ENCODE peak calls at places on chromosomes 6 and 20, in nine cellular contexts. M, E, J, F, N, O, R, Q and K are unnamed samples.

GRCh38 chr6:134564705-134565104 is 246.8 kb upstream of the SGK1 start:
- DNase-seq in R (no peak), Q (no peak), F (no peak), M (no peak), O (no peak), N (no peak), J (no peak), E (no peak), K (no peak)

GRCh38 chr6:126094411-126094810 is 108.1 kb downstream of the TRMT11 start:
- DNase-seq in Q (no peak), O (no peak), R (no peak), M (no peak), F (no peak), J (no peak), E (no peak), N (no peak), K (no peak)

GRCh38 chr6:139988702-139989101 is 614.3 kb upstream of the CITED2 start:
- DNase-seq in E (no peak), J (no peak), F (no peak), Q (no peak), R (no peak), M (no peak), N (no peak), O (no peak), K (no peak)

GRCh38 chr6:31011153-31011552 is 879 bp downstream of the MUC22 start:
- DNase-seq in Q (no peak), E (no peak), R (no peak), N (no peak), M (no peak), F (no peak), O (peak), J (no peak), K (no peak)

GRCh38 chr20:48880936-48881657 is 40.4 kb upstream of the ARFGEF2 start:
- DNase-seq in O (no peak), M (no peak), F (no peak), J (no peak), N (no peak), Q (no peak), R (no peak), E (peak), K (no peak)

GRCh38 chr20:35743693-35744491 is 1.8 kb upstream of the RBM39 start:
- DNase-seq in Q (no peak), J (no peak), R (no peak), N (no peak), M (no peak), E (no peak), O (no peak), F (peak), K (no peak)

GRCh38 chr6:97674802-97675201 is 391.8 kb upstream of the MMS22L start:
- DNase-seq in O (no peak), E (peak), F (no peak), J (no peak), N (no peak), R (no peak), Q (no peak), M (no peak), K (no peak)

GRCh38 chr6:113414511-113414910 is 442.6 kb upstream of the MARCKS start:
- DNase-seq in F (no peak), N (no peak), R (no peak), M (peak), Q (peak), J (peak), O (peak), E (peak), K (no peak)

GRCh38 chr6:148345578-148345977 is 2.9 kb downstream of the SASH1 start:
- DNase-seq in E (no peak), F (no peak), Q (no peak), N (no peak), J (no peak), M (no peak), R (no peak), O (no peak), K (no peak)

GRCh38 chr20:45934046-45934586 is 367 bp upstream of the PCIF1 start:
- DNase-seq in M (no peak), E (peak), Q (peak), J (no peak), R (no peak), O (peak), N (no peak), F (peak), K (no peak)

GRCh38 chr6:31871068-31871659 is 7.6 kb downstream of the SLC44A4 start:
- DNase-seq in R (no peak), Q (no peak), N (no peak), M (peak), J (no peak), E (peak), O (no peak), F (no peak), K (no peak)

GRCh38 chr6:28606424-28607391 is 81.0 kb downstream of the GPX5 start:
- DNase-seq in E (peak), J (peak), N (peak), F (no peak), Q (peak), M (peak), O (peak), R (no peak), K (no peak)

GRCh38 chr20:35839891-35840290 is 68.1 kb downstream of the PHF20 start:
- DNase-seq in Q (no peak), N (no peak), J (no peak), M (no peak), F (no peak), R (no peak), O (no peak), E (no peak), K (no peak)

GRCh38 chr6:18072841-18073240 is 49.6 kb downstream of the NHLRC1 start:
- DNase-seq in N (no peak), O (no peak), Q (no peak), R (no peak), M (no peak), J (no peak), F (no peak), E (no peak), K (no peak)

DNA sequence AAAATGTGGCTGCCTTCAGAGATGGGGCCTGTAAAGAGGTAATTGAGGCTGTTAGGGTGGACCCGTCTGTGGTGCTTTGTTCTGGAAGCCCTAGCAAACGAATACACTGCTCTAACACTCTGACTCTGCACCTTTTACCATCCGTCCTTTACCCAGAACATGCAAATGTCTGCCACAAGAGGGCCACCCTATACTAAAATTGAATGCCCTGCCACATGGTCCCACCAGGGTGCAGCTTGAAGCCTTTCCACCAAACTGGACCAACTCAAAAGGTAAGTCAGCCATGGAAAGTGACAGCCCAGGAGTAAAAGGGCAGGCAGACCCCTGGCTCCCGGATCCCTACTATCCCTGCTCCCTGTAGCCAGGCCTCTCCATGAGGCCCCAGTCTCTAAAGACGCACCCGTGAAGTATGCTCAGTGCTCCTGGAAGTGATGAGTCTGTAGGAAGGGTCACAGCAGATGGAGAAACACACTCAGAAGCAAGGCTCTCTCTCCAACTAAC is 5.8 kb upstream of the BFSP1 start:
- DNase-seq in E (peak), F (peak), M (peak), N (peak), O (peak), R (peak), J (peak), Q (peak), K (peak)
- TF ChIP-seq CTCF in E (peak), F (peak), M (peak), N (peak), O (peak), R (no peak), J (peak), Q (peak), K (peak)

GRCh38 chr20:50663095-50663821 is 28.1 kb downstream of the RIPOR3 start:
- DNase-seq in J (no peak), E (no peak), R (no peak), M (no peak), N (no peak), F (no peak), Q (no peak), O (peak), K (no peak)
- TF ChIP-seq CTCF in J (no peak), E (no peak), R (no peak), M (no peak), N (no peak), F (peak), Q (peak), O (peak), K (peak)

GRCh38 chr20:44574372-44574771 is 8.0 kb upstream of the PKIG start:
- DNase-seq in O (no peak), M (no peak), N (no peak), E (no peak), J (no peak), Q (no peak), R (no peak), F (no peak), K (no peak)

GRCh38 chr20:44579313-44580090 is 2.9 kb upstream of the PKIG start:
- DNase-seq in N (no peak), Q (no peak), J (no peak), R (no peak), O (no peak), E (no peak), F (no peak), M (no peak), K (no peak)

GRCh38 chr20:44572551-44573500 is 9.6 kb upstream of the PKIG start:
- DNase-seq in Q (no peak), J (peak), E (peak), M (peak), R (no peak), F (no peak), N (no peak), O (peak), K (no peak)

GRCh38 chr20:44573501-44573869 is 8.9 kb upstream of the PKIG start:
- DNase-seq in J (no peak), M (no peak), Q (no peak), E (no peak), F (no peak), R (no peak), N (no peak), O (no peak), K (no peak)

DNA sequence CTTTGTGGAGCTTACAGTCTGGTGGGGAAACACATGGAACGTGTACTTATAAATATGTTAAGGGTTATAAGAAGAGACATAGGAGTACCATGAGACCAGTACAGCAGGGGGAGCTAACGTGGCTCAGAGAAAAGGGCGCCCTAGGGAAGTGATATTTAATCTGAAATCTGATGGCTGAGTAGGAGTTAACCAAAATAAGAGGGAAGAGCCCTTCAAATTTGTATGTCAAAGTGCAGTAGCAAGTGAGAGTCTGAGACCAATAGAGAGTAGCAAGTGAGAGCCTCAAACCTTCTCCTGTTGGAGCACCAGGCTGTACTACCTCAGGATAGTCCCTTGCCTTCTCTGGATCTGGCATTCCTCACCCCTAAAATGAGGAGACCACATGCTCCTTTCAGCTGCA is 6.1 kb upstream of the PKIG start:
- DNase-seq in Q (no peak), E (peak), R (no peak), M (peak), J (peak), N (no peak), O (no peak), F (no peak), K (no peak)
- TF ChIP-seq CTCF in Q (peak), E (peak), R (no peak), M (peak), J (peak), N (no peak), O (no peak), F (peak), K (peak)

GRCh38 chr6:149860834-149861602 is 3.1 kb downstream of the LRP11 start:
- DNase-seq in E (peak), R (no peak), N (no peak), O (no peak), M (no peak), Q (no peak), F (peak), J (no peak), K (no peak)
- TF ChIP-seq CTCF in E (no peak), R (no peak), N (no peak), O (no peak), M (no peak), Q (peak), F (peak), J (no peak), K (no peak)

DNA sequence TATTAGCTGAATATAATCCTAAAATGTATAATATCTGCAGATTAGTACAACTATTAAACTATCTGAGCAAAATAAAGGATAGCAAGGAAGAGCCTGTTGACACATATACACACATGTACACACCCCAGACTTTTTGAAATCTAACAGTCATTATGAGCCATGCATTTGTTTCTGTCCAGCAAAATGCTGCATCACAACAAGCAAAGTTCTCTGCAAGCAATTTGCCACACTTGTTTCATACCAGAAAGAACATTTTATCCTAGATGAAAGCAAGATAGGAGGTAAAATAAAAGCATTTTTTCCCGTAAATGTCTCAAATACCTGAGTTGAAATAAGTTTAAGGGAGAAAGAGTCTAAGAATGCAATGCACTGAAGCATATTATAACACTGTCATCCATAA is 145.2 kb downstream of the COL21A1 start:
- DNase-seq in R (no peak), N (no peak), Q (no peak), O (no peak), J (no peak), F (no peak), E (no peak), M (no peak), K (no peak)
- TF ChIP-seq CTCF in R (no peak), N (no peak), Q (no peak), O (no peak), J (no peak), F (no peak), E (no peak), M (no peak), K (no peak)

GRCh38 chr20:38331245-38331644 is 15.0 kb upstream of the LBP start:
- DNase-seq in J (no peak), F (no peak), R (no peak), M (no peak), E (no peak), N (no peak), Q (no peak), O (no peak), K (no peak)

GRCh38 chr20:38331814-38332213 is 14.5 kb upstream of the LBP start:
- DNase-seq in R (no peak), N (no peak), M (no peak), O (no peak), E (no peak), Q (no peak), F (no peak), J (no peak), K (no peak)

GRCh38 chr20:38330638-38331037 is 15.6 kb upstream of the LBP start:
- DNase-seq in N (no peak), E (no peak), R (no peak), Q (no peak), F (no peak), M (no peak), O (no peak), J (no peak), K (no peak)

GRCh38 chr20:38337561-38338140 is 8.6 kb upstream of the LBP start:
- DNase-seq in E (peak), F (no peak), M (peak), O (peak), R (no peak), N (no peak), J (no peak), Q (peak), K (no peak)

GRCh38 chr20:38334016-38334415 is 12.3 kb upstream of the LBP start:
- DNase-seq in Q (no peak), F (no peak), J (no peak), M (no peak), R (no peak), E (no peak), O (no peak), N (no peak), K (no peak)
- TF ChIP-seq CTCF in Q (no peak), F (no peak), J (no peak), M (no peak), R (no peak), E (no peak), O (no peak), N (no peak), K (no peak)

GRCh38 chr6:68774843-68775242 is 139.8 kb downstream of the ADGRB3 start:
- DNase-seq in F (no peak), Q (no peak), O (no peak), J (no peak), N (no peak), E (no peak), M (no peak), R (no peak), K (no peak)

GRCh38 chr6:68776382-68776781 is 141.3 kb downstream of the ADGRB3 start:
- DNase-seq in F (no peak), J (no peak), N (no peak), Q (no peak), E (no peak), O (no peak), R (no peak), M (no peak), K (no peak)

GRCh38 chr6:68777956-68778355 is 142.9 kb downstream of the ADGRB3 start:
- DNase-seq in Q (no peak), O (no peak), R (no peak), N (no peak), E (peak), F (no peak), M (no peak), J (no peak), K (no peak)

GRCh38 chr6:68779366-68779765 is 144.3 kb downstream of the ADGRB3 start:
- DNase-seq in J (no peak), M (no peak), O (no peak), Q (no peak), N (no peak), E (no peak), F (no peak), R (no peak), K (no peak)

GRCh38 chr6:68778356-68779020 is 143.4 kb downstream of the ADGRB3 start:
- DNase-seq in M (no peak), E (peak), R (no peak), J (no peak), N (peak), O (peak), Q (no peak), F (no peak), K (no peak)
- TF ChIP-seq CTCF in M (peak), E (peak), R (no peak), J (peak), N (peak), O (peak), Q (peak), F (peak), K (peak)

GRCh38 chr6:129251669-129252376 is 368.9 kb downstream of the LAMA2 start:
- DNase-seq in J (peak), Q (peak), M (peak), R (no peak), N (peak), O (peak), E (peak), F (no peak), K (no peak)
- TF ChIP-seq CTCF in J (peak), Q (peak), M (peak), R (no peak), N (peak), O (peak), E (peak), F (peak), K (peak)

DNA sequence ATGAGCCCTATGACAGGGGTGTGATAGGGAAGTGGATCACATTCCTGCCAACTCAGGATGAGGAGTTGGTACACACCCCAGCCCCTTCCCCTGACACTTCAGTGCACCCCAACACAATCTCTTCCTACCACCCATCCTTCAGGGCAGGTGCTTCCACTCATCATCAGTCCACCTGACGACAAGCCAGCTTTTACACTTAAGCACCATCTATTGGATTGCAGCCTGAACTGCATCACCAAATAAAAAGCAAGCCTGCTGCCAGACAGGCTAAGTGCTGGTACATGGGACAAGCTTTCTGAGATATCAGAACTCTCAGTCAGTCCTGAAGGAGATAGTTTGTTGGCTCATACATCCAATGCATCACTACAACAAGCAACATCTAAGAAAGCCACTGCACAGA is 69.0 kb upstream of the TMEM200A start:
- DNase-seq in Q (no peak), F (no peak), E (no peak), J (no peak), N (no peak), M (no peak), O (no peak), R (no peak), K (no peak)
- TF ChIP-seq CTCF in Q (no peak), F (no peak), E (no peak), J (no peak), N (no peak), M (peak), O (no peak), R (no peak), K (no peak)

GRCh38 chr20:13294522-13294921 is 73.4 kb downstream of the ISM1 start:
- DNase-seq in M (no peak), R (no peak), F (no peak), E (no peak), Q (no peak), O (no peak), N (no peak), J (no peak), K (no peak)

GRCh38 chr20:13295637-13296036 is 74.6 kb downstream of the ISM1 start:
- DNase-seq in R (no peak), Q (no peak), M (no peak), J (no peak), N (no peak), F (no peak), O (no peak), E (no peak), K (no peak)

GRCh38 chr20:13290724-13291123 is 69.7 kb downstream of the ISM1 start:
- DNase-seq in Q (no peak), E (no peak), N (no peak), R (no peak), F (no peak), O (no peak), J (no peak), M (no peak), K (no peak)

GRCh38 chr20:13291167-13291566 is 70.1 kb downstream of the ISM1 start:
- DNase-seq in R (no peak), O (no peak), F (no peak), Q (no peak), N (no peak), E (no peak), M (no peak), J (no peak), K (no peak)

GRCh38 chr20:13292486-13292885 is 71.4 kb downstream of the ISM1 start:
- DNase-seq in E (no peak), M (no peak), F (no peak), O (no peak), Q (no peak), R (no peak), J (no peak), N (no peak), K (no peak)
- TF ChIP-seq CTCF in E (no peak), M (no peak), F (no peak), O (no peak), Q (no peak), R (no peak), J (no peak), N (no peak), K (no peak)